ENCODE peak calls at places on chromosomes 3 and 15, in five cellular contexts. I is stimulated activated naive CD8-positive, alpha-beta T cell treated with anti-CD3 and anti-CD28 coated beads, Interleukin-15, Interleukin-2, amounts not matched to agents 100 U/mL and 50 U/mL, for 24 hours; D is posterior cingulate gyrus; K is activated naive CD4-positive, alpha-beta T cell treated with anti-CD3 and anti-CD28 coated beads for 36 hours; W is transverse colon. N is an unnamed sample.

GRCh38 chr3:196344663-196345062 is 6.5 kb upstream of the TM4SF19 start:
- DNase-seq in I (no peak), D (no peak), K (no peak), W (no peak), N (no peak)

GRCh38 chr3:50554553-50554952 is 13.0 kb downstream of the C3orf18 start:
- DNase-seq in I (peak), D (no peak), K (peak), W (no peak), N (no peak)

GRCh38 chr3:9183811-9184463 is 65.5 kb downstream of the SRGAP3 start:
- DNase-seq in I (no peak), D (peak), K (no peak), W (no peak), N (peak)

GRCh38 chr3:30502742-30503073 is 103.7 kb upstream of the TGFBR2 start:
- DNase-seq in I (no peak), D (no peak), K (no peak), W (no peak), N (no peak)

GRCh38 chr3:14371573-14372474 is 30.6 kb upstream of the SLC6A6 start:
- DNase-seq in I (no peak), D (no peak), K (peak), W (peak), N (no peak)

GRCh38 chr3:136194409-136195257 is 1.5 kb downstream of the MSL2 start:
- DNase-seq in I (peak), D (no peak), K (peak), W (peak), N (no peak)

GRCh38 chr3:127714151-127714571 is 41.4 kb downstream of the ABTB1 start:
- DNase-seq in I (no peak), D (no peak), K (no peak), W (no peak), N (no peak)

GRCh38 chr3:185175370-185175987 is 22.6 kb upstream of the C3orf70 start:
- DNase-seq in I (no peak), D (peak), K (no peak), W (peak), N (peak)

GRCh38 chr15:39247574-39247973 is 333.3 kb upstream of the THBS1 start:
- DNase-seq in I (no peak), D (no peak), K (no peak), W (no peak), N (no peak)

GRCh38 chr15:55916666-55917409 is 76.6 kb downstream of the NEDD4 start:
- DNase-seq in I (no peak), D (no peak), K (no peak), W (no peak), N (no peak)

GRCh38 chr3:128616516-128617269 is 33.9 kb downstream of the RPN1 start:
- DNase-seq in I (no peak), D (no peak), K (no peak), W (no peak), N (no peak)

GRCh38 chr3:69214241-69214640 is 91.8 kb upstream of the LMOD3 start:
- DNase-seq in I (peak), D (no peak), K (peak), W (no peak), N (no peak)

GRCh38 chr3:197327701-197328100 is 29.3 kb upstream of the DLG1 start:
- DNase-seq in I (no peak), D (peak), K (no peak), W (no peak), N (no peak)

GRCh38 chr3:157700405-157700804 is 197.2 kb upstream of the VEPH1 start:
- DNase-seq in I (no peak), D (no peak), K (no peak), W (no peak), N (no peak)

GRCh38 chr3:31613131-31613626 is 80.5 kb downstream of the STT3B start:
- DNase-seq in I (no peak), D (no peak), K (no peak), W (no peak), N (no peak)

GRCh38 chr3:47617061-47618010 is 38.7 kb upstream of the CSPG5 start:
- DNase-seq in I (no peak), D (no peak), K (no peak), W (no peak), N (no peak)

GRCh38 chr3:105744202-105744601 is 124.6 kb downstream of the CBLB start:
- DNase-seq in I (no peak), D (no peak), K (no peak), W (no peak), N (no peak)

GRCh38 chr3:183710231-183710630 is 12.6 kb downstream of the YEATS2 start:
- DNase-seq in I (no peak), D (no peak), K (no peak), W (no peak), N (no peak)

GRCh38 chr3:112926000-112926399 is 48.9 kb downstream of the CD200R1 start:
- DNase-seq in I (no peak), D (no peak), K (no peak), W (no peak), N (peak)

GRCh38 chr15:70327328-70328136 is 229.8 kb upstream of the TLE3 start:
- DNase-seq in I (no peak), D (no peak), K (no peak), W (no peak), N (no peak)

GRCh38 chr3:81516042-81516441 is 245.4 kb downstream of the GBE1 start:
- DNase-seq in I (no peak), D (no peak), K (no peak), W (no peak), N (no peak)

GRCh38 chr3:6605245-6605644 is 255.7 kb upstream of the GRM7 start:
- DNase-seq in I (no peak), D (no peak), K (no peak), W (no peak), N (no peak)

GRCh38 chr15:55319537-55320325 is 709 bp downstream of the PIGB start:
- DNase-seq in I (no peak), D (no peak), K (peak), W (peak), N (no peak)

GRCh38 chr3:134323966-134324962 is 50.0 kb downstream of the AMOTL2 start:
- DNase-seq in I (no peak), D (no peak), K (no peak), W (no peak), N (no peak)

GRCh38 chr3:194137314-194138097 is 1.6 kb downstream of the HES1 start:
- DNase-seq in I (peak), D (peak), K (peak), W (peak), N (no peak)

GRCh38 chr3:182258538-182259177 is 534.6 kb upstream of the ATP11B start:
- DNase-seq in I (no peak), D (no peak), K (no peak), W (no peak), N (no peak)

GRCh38 chr3:145981057-145981456 is 179.9 kb downstream of the PLOD2 start:
- DNase-seq in I (no peak), D (no peak), K (no peak), W (no peak), N (no peak)

GRCh38 chr15:71680079-71680461 is 130.3 kb upstream of the NR2E3 start:
- DNase-seq in I (no peak), D (no peak), K (no peak), W (no peak), N (no peak)

GRCh38 chr3:194884649-194885315 is 199.1 kb downstream of the FAM43A start:
- DNase-seq in I (no peak), D (no peak), K (no peak), W (no peak), N (no peak)

GRCh38 chr3:123609063-123609462 is 24.2 kb upstream of the HACD2 start:
- DNase-seq in I (no peak), D (no peak), K (no peak), W (no peak), N (no peak)

GRCh38 chr15:85771276-85771675 is 23.4 kb downstream of the KLHL25 start:
- DNase-seq in I (no peak), D (no peak), K (no peak), W (no peak), N (no peak)

GRCh38 chr15:53833134-53833624 is 73.7 kb upstream of the WDR72 start:
- DNase-seq in I (no peak), D (peak), K (no peak), W (no peak), N (no peak)

GRCh38 chr3:140467104-140467577 is 210.7 kb upstream of the TRIM42 start:
- DNase-seq in I (no peak), D (no peak), K (peak), W (no peak), N (no peak)

GRCh38 chr15:43859546-43859945 is 32.7 kb downstream of the WDR76 start:
- DNase-seq in I (no peak), D (no peak), K (no peak), W (no peak), N (no peak)